ENCODE peak calls at places on chromosomes 1 and 21, in ten cellular contexts. One of them, this sample, is unnamed.

GRCh38 chr1:7541629-7542028 is 229.5 kb upstream of the VAMP3 start:
- DNase-seq in fibroblast of pulmonary artery: peak
- DNase-seq in foreskin fibroblast: no peak
- DNase-seq in brain microvascular endothelial cell: no peak
- DNase-seq in HCT116: no peak
- DNase-seq in hepatocyte: peak
- DNase-seq in ascending aorta: no peak
- DNase-seq in AG09309: no peak
- DNase-seq in cardiac muscle cell: peak
- DNase-seq in AG10803: no peak
- DNase-seq in this sample: no peak

GRCh38 chr21:45255381-45256020 is 32.2 kb downstream of the POFUT2 start:
- DNase-seq in cardiac muscle cell: no peak
- DNase-seq in AG10803: no peak
- DNase-seq in hepatocyte: no peak
- DNase-seq in foreskin fibroblast: no peak
- DNase-seq in ascending aorta: no peak
- DNase-seq in AG09309: no peak
- DNase-seq in fibroblast of pulmonary artery: no peak
- DNase-seq in brain microvascular endothelial cell: no peak
- DNase-seq in HCT116: peak
- DNase-seq in this sample: no peak

GRCh38 chr1:77164434-77164944 is 54.7 kb downstream of the PIGK start:
- DNase-seq in hepatocyte: no peak
- DNase-seq in ascending aorta: no peak
- DNase-seq in AG10803: no peak
- DNase-seq in fibroblast of pulmonary artery: no peak
- DNase-seq in AG09309: no peak
- DNase-seq in brain microvascular endothelial cell: no peak
- DNase-seq in cardiac muscle cell: no peak
- DNase-seq in foreskin fibroblast: no peak
- DNase-seq in HCT116: no peak
- DNase-seq in this sample: no peak

GRCh38 chr1:218349365-218350021 is 4.4 kb downstream of the TGFB2 start:
- DNase-seq in HCT116: no peak
- DNase-seq in ascending aorta: no peak
- DNase-seq in brain microvascular endothelial cell: no peak
- DNase-seq in cardiac muscle cell: no peak
- DNase-seq in AG09309: no peak
- DNase-seq in hepatocyte: no peak
- DNase-seq in fibroblast of pulmonary artery: peak
- DNase-seq in foreskin fibroblast: no peak
- DNase-seq in AG10803: no peak
- DNase-seq in this sample: no peak

GRCh38 chr1:27103498-27103897 is 51.4 kb downstream of the SLC9A1 start:
- DNase-seq in AG10803: no peak
- DNase-seq in hepatocyte: no peak
- DNase-seq in fibroblast of pulmonary artery: no peak
- DNase-seq in foreskin fibroblast: no peak
- DNase-seq in cardiac muscle cell: no peak
- DNase-seq in ascending aorta: no peak
- DNase-seq in brain microvascular endothelial cell: no peak
- DNase-seq in HCT116: no peak
- DNase-seq in AG09309: no peak
- DNase-seq in this sample: no peak

GRCh38 chr1:16614361-16615252 is 1.2 kb upstream of the NBPF1 start:
- DNase-seq in ascending aorta: no peak
- DNase-seq in AG10803: no peak
- DNase-seq in hepatocyte: no peak
- DNase-seq in AG09309: no peak
- DNase-seq in foreskin fibroblast: no peak
- DNase-seq in HCT116: no peak
- DNase-seq in brain microvascular endothelial cell: no peak
- DNase-seq in cardiac muscle cell: no peak
- DNase-seq in fibroblast of pulmonary artery: no peak
- DNase-seq in this sample: no peak

GRCh38 chr1:176858421-176858916 is 306.0 kb downstream of the ASTN1 start:
- DNase-seq in AG10803: no peak
- DNase-seq in hepatocyte: no peak
- DNase-seq in HCT116: no peak
- DNase-seq in ascending aorta: no peak
- DNase-seq in brain microvascular endothelial cell: no peak
- DNase-seq in foreskin fibroblast: no peak
- DNase-seq in cardiac muscle cell: no peak
- DNase-seq in AG09309: no peak
- DNase-seq in fibroblast of pulmonary artery: no peak
- DNase-seq in this sample: no peak

GRCh38 chr1:152018537-152018936 is 18.3 kb downstream of the S100A11 start:
- DNase-seq in AG09309: no peak
- DNase-seq in ascending aorta: no peak
- DNase-seq in cardiac muscle cell: peak
- DNase-seq in hepatocyte: no peak
- DNase-seq in fibroblast of pulmonary artery: peak
- DNase-seq in foreskin fibroblast: no peak
- DNase-seq in HCT116: no peak
- DNase-seq in AG10803: no peak
- DNase-seq in brain microvascular endothelial cell: no peak
- DNase-seq in this sample: no peak

GRCh38 chr1:176494436-176494835 is 31.5 kb downstream of the PAPPA2 start:
- DNase-seq in HCT116: no peak
- DNase-seq in foreskin fibroblast: no peak
- DNase-seq in cardiac muscle cell: no peak
- DNase-seq in fibroblast of pulmonary artery: peak
- DNase-seq in AG09309: no peak
- DNase-seq in hepatocyte: no peak
- DNase-seq in ascending aorta: no peak
- DNase-seq in AG10803: no peak
- DNase-seq in brain microvascular endothelial cell: no peak
- DNase-seq in this sample: no peak

GRCh38 chr1:230129341-230129740 is 62.3 kb downstream of the GALNT2 start:
- DNase-seq in fibroblast of pulmonary artery: no peak
- DNase-seq in foreskin fibroblast: no peak
- DNase-seq in cardiac muscle cell: no peak
- DNase-seq in brain microvascular endothelial cell: no peak
- DNase-seq in AG09309: no peak
- DNase-seq in HCT116: no peak
- DNase-seq in AG10803: no peak
- DNase-seq in hepatocyte: no peak
- DNase-seq in ascending aorta: no peak
- DNase-seq in this sample: no peak

GRCh38 chr1:230130172-230130944 is 63.3 kb downstream of the GALNT2 start:
- DNase-seq in HCT116: no peak
- DNase-seq in AG10803: no peak
- DNase-seq in fibroblast of pulmonary artery: no peak
- DNase-seq in hepatocyte: no peak
- DNase-seq in ascending aorta: no peak
- DNase-seq in foreskin fibroblast: no peak
- DNase-seq in cardiac muscle cell: no peak
- DNase-seq in brain microvascular endothelial cell: no peak
- DNase-seq in AG09309: no peak
- DNase-seq in this sample: peak

GRCh38 chr1:230135726-230136125 is 68.7 kb downstream of the GALNT2 start:
- DNase-seq in brain microvascular endothelial cell: no peak
- DNase-seq in AG09309: no peak
- DNase-seq in AG10803: no peak
- DNase-seq in fibroblast of pulmonary artery: no peak
- DNase-seq in HCT116: no peak
- DNase-seq in foreskin fibroblast: no peak
- DNase-seq in ascending aorta: no peak
- DNase-seq in cardiac muscle cell: no peak
- DNase-seq in hepatocyte: no peak
- DNase-seq in this sample: no peak

GRCh38 chr1:230131457-230131856 is 64.4 kb downstream of the GALNT2 start:
- DNase-seq in ascending aorta: no peak
- DNase-seq in fibroblast of pulmonary artery: no peak
- DNase-seq in HCT116: no peak
- DNase-seq in AG09309: no peak
- DNase-seq in brain microvascular endothelial cell: no peak
- DNase-seq in foreskin fibroblast: no peak
- DNase-seq in cardiac muscle cell: no peak
- DNase-seq in AG10803: no peak
- DNase-seq in hepatocyte: no peak
- DNase-seq in this sample: no peak

DNA sequence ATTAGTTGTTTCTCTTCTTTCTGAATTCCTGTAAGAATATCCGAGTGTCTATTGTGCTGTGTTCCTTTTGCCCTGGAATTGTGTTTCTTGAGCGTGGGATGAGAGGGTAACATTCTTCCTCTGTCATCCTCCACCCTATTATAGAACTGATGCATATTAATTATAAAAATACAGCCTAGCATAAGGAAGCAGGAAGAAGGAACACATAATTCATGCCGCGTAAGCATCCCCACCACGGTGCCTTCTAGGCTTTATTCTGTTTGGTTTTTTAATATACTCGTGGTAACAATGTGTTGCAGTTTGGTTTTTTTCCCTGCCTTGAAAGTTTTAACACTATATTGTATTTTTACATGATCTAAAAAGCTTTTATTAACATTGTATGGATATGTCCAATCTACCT is 65.7 kb downstream of the GALNT2 start:
- DNase-seq in HCT116: no peak
- DNase-seq in AG09309: no peak
- DNase-seq in AG10803: no peak
- DNase-seq in ascending aorta: no peak
- DNase-seq in foreskin fibroblast: no peak
- DNase-seq in hepatocyte: no peak
- DNase-seq in brain microvascular endothelial cell: no peak
- DNase-seq in cardiac muscle cell: no peak
- DNase-seq in fibroblast of pulmonary artery: no peak
- DNase-seq in this sample: no peak
- H3K4me3 ChIP-seq in HCT116: no peak
- H3K4me3 ChIP-seq in AG09309: no peak
- H3K4me3 ChIP-seq in AG10803: no peak
- H3K4me3 ChIP-seq in ascending aorta: no peak
- H3K4me3 ChIP-seq in foreskin fibroblast: no peak
- H3K4me3 ChIP-seq in hepatocyte: no peak
- H3K4me3 ChIP-seq in brain microvascular endothelial cell: no peak
- H3K4me3 ChIP-seq in cardiac muscle cell: no peak
- H3K4me3 ChIP-seq in fibroblast of pulmonary artery: no peak
- H3K4me3 ChIP-seq in this sample: no peak

GRCh38 chr1:8540266-8540926 is 222.5 kb downstream of the SLC45A1 start:
- DNase-seq in AG10803: peak
- DNase-seq in cardiac muscle cell: peak
- DNase-seq in foreskin fibroblast: peak
- DNase-seq in fibroblast of pulmonary artery: peak
- DNase-seq in brain microvascular endothelial cell: no peak
- DNase-seq in hepatocyte: no peak
- DNase-seq in ascending aorta: no peak
- DNase-seq in HCT116: no peak
- DNase-seq in AG09309: peak
- DNase-seq in this sample: peak

GRCh38 chr1:8543965-8544364 is 226.1 kb downstream of the SLC45A1 start:
- DNase-seq in foreskin fibroblast: no peak
- DNase-seq in cardiac muscle cell: no peak
- DNase-seq in fibroblast of pulmonary artery: no peak
- DNase-seq in AG10803: no peak
- DNase-seq in brain microvascular endothelial cell: no peak
- DNase-seq in ascending aorta: no peak
- DNase-seq in HCT116: no peak
- DNase-seq in AG09309: no peak
- DNase-seq in hepatocyte: no peak
- DNase-seq in this sample: no peak

GRCh38 chr1:8540971-8541370 is 223.1 kb downstream of the SLC45A1 start:
- DNase-seq in fibroblast of pulmonary artery: peak
- DNase-seq in HCT116: no peak
- DNase-seq in brain microvascular endothelial cell: no peak
- DNase-seq in foreskin fibroblast: no peak
- DNase-seq in hepatocyte: no peak
- DNase-seq in AG10803: no peak
- DNase-seq in ascending aorta: no peak
- DNase-seq in cardiac muscle cell: no peak
- DNase-seq in AG09309: no peak
- DNase-seq in this sample: no peak

GRCh38 chr1:8539683-8540082 is 221.8 kb downstream of the SLC45A1 start:
- DNase-seq in HCT116: no peak
- DNase-seq in fibroblast of pulmonary artery: no peak
- DNase-seq in hepatocyte: no peak
- DNase-seq in AG10803: no peak
- DNase-seq in foreskin fibroblast: no peak
- DNase-seq in AG09309: no peak
- DNase-seq in cardiac muscle cell: no peak
- DNase-seq in brain microvascular endothelial cell: no peak
- DNase-seq in ascending aorta: no peak
- DNase-seq in this sample: no peak

DNA sequence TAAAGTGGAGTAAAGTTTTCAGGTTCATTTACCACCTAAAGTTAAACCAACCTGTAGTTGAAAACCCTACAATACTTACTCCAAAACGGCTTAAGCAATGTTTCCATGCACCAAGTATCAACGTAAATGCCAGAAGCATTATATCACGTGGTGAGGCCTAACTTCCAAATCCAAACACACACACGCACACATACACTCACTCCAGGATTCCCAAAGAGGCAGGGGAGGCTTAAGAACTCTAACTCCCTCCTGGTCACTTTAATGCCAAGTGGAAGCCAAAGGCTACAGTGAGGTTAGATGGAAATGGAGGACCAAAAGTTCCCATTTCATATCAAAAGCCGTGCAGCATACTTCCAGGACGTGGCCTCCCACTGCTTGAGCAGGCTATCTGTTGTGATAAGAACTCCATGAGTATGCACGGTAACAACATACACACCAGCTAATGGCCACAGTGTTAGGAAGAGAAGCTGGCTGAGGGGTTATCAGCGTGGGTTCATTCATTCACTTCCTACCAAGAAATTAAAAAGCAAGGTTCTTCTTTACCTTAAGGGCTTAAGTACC is 224.1 kb downstream of the SLC45A1 start:
- DNase-seq in AG10803: no peak
- DNase-seq in foreskin fibroblast: no peak
- DNase-seq in cardiac muscle cell: peak
- DNase-seq in AG09309: no peak
- DNase-seq in fibroblast of pulmonary artery: peak
- DNase-seq in hepatocyte: peak
- DNase-seq in HCT116: no peak
- DNase-seq in ascending aorta: no peak
- DNase-seq in brain microvascular endothelial cell: peak
- DNase-seq in this sample: no peak
- TF ChIP-seq CTCF in AG10803: no peak
- TF ChIP-seq CTCF in foreskin fibroblast: no peak
- TF ChIP-seq CTCF in cardiac muscle cell: no peak
- TF ChIP-seq CTCF in AG09309: no peak
- TF ChIP-seq CTCF in fibroblast of pulmonary artery: no peak
- TF ChIP-seq CTCF in hepatocyte: no peak
- TF ChIP-seq CTCF in HCT116: no peak
- TF ChIP-seq CTCF in ascending aorta: no peak
- TF ChIP-seq CTCF in brain microvascular endothelial cell: no peak
- TF ChIP-seq CTCF in this sample: no peak

GRCh38 chr1:165376041-165376810 is 19.7 kb upstream of the LMX1A start:
- DNase-seq in brain microvascular endothelial cell: peak
- DNase-seq in AG09309: peak
- DNase-seq in AG10803: peak
- DNase-seq in fibroblast of pulmonary artery: peak
- DNase-seq in hepatocyte: peak
- DNase-seq in foreskin fibroblast: peak
- DNase-seq in HCT116: no peak
- DNase-seq in ascending aorta: peak
- DNase-seq in cardiac muscle cell: peak
- DNase-seq in this sample: peak
- H3K4me3 ChIP-seq in brain microvascular endothelial cell: no peak
- H3K4me3 ChIP-seq in AG09309: peak
- H3K4me3 ChIP-seq in AG10803: peak
- H3K4me3 ChIP-seq in fibroblast of pulmonary artery: peak
- H3K4me3 ChIP-seq in hepatocyte: peak
- H3K4me3 ChIP-seq in foreskin fibroblast: peak
- H3K4me3 ChIP-seq in HCT116: peak
- H3K4me3 ChIP-seq in ascending aorta: peak
- H3K4me3 ChIP-seq in cardiac muscle cell: peak
- H3K4me3 ChIP-seq in this sample: no peak

GRCh38 chr1:1573843-1574720 is 581 bp downstream of the SSU72 start:
- DNase-seq in cardiac muscle cell: peak
- DNase-seq in AG09309: no peak
- DNase-seq in ascending aorta: no peak
- DNase-seq in fibroblast of pulmonary artery: peak
- DNase-seq in hepatocyte: peak
- DNase-seq in HCT116: no peak
- DNase-seq in foreskin fibroblast: peak
- DNase-seq in brain microvascular endothelial cell: peak
- DNase-seq in AG10803: peak
- DNase-seq in this sample: no peak
- TF ChIP-seq CTCF in cardiac muscle cell: peak
- TF ChIP-seq CTCF in AG09309: peak
- TF ChIP-seq CTCF in ascending aorta: peak
- TF ChIP-seq CTCF in fibroblast of pulmonary artery: peak
- TF ChIP-seq CTCF in hepatocyte: peak
- TF ChIP-seq CTCF in HCT116: peak
- TF ChIP-seq CTCF in foreskin fibroblast: no peak
- TF ChIP-seq CTCF in brain microvascular endothelial cell: peak
- TF ChIP-seq CTCF in AG10803: peak
- TF ChIP-seq CTCF in this sample: peak